ENCODE peak calls at places on chromosomes 4 and X, in six cellular contexts. R is GM10248; P is right lobe of liver; D is epithelial cell of esophagus; U is amniotic epithelial cell; O is stimulated activated CD4-positive, alpha-beta T cell treated with anti-CD3 and anti-CD28 coated beads, Interleukin-1b, Interleukin-23, amount 100 ng/mL, for 1 hour. B is an unnamed sample.

GRCh38 chr4:146368209-146368608 is 153.5 kb downstream of the SLC10A7 start:
- DNase-seq in R (no peak), P (no peak), D (no peak), U (peak; percentile 18), O (no peak), B (no peak)

GRCh38 chrX:110418220-110418856 is 59.7 kb downstream of the RTL9 start:
- DNase-seq in R (no peak), U (peak; percentile 79), P (no peak), O (no peak), D (peak; percentile 55), B (peak; percentile 46)

GRCh38 chr4:183396187-183396738 is 48.2 kb upstream of the CDKN2AIP start:
- DNase-seq in R (no peak), O (no peak), D (peak; percentile 52), U (peak; percentile 11), P (no peak), B (no peak)

GRCh38 chr4:148245015-148245414 is 197.2 kb downstream of the NR3C2 start:
- DNase-seq in P (no peak), D (no peak), U (no peak), O (no peak), R (no peak), B (no peak)

GRCh38 chr4:139242511-139243051 is 37.4 kb downstream of the MGARP start:
- DNase-seq in R (no peak), O (no peak), U (peak; percentile 56), P (no peak), D (peak; percentile 88), B (no peak)

GRCh38 chrX:68895339-68896250 is 66.8 kb downstream of the EFNB1 start:
- DNase-seq in D (peak; percentile 74), R (no peak), U (peak; percentile 43), O (no peak), P (peak; percentile 34), B (peak; percentile 51)

GRCh38 chr4:158015241-158015640 is 157.6 kb downstream of the GASK1B start:
- DNase-seq in O (no peak), P (no peak), D (peak; percentile 54), R (no peak), U (peak; percentile 83), B (no peak)

GRCh38 chr4:105327222-105327621 is 146.6 kb downstream of the PPA2 start:
- DNase-seq in R (no peak), D (no peak), P (no peak), O (no peak), U (no peak), B (no peak)

GRCh38 chrX:31429915-31430314 is 358.1 kb upstream of the FTHL17 start:
- DNase-seq in R (no peak), P (no peak), U (no peak), D (no peak), O (no peak), B (no peak)

GRCh38 chr4:94290245-94290644 is 52.4 kb downstream of the HPGDS start:
- DNase-seq in D (no peak), R (no peak), U (no peak), O (no peak), P (no peak), B (no peak)

GRCh38 chrX:23904096-23904495 is 3.6 kb downstream of the APOO start:
- DNase-seq in U (peak; percentile 74), R (no peak), D (peak; percentile 59), O (no peak), P (no peak), B (no peak)

GRCh38 chrX:118513120-118513899 is 17.7 kb downstream of the DOCK11 start:
- DNase-seq in U (no peak), R (no peak), O (no peak), P (no peak), D (no peak), B (no peak)

GRCh38 chr4:1472911-1473518 is 66.8 kb upstream of the NKX1-1 start:
- DNase-seq in D (no peak), P (no peak), O (no peak), R (no peak), U (no peak), B (no peak)

GRCh38 chr4:174475528-174475927 is 46.8 kb downstream of the HPGD start:
- DNase-seq in U (no peak), R (no peak), D (no peak), P (no peak), O (no peak), B (no peak)

GRCh38 chr4:21769404-21770147 is 179.0 kb downstream of the KCNIP4 start:
- DNase-seq in D (peak; percentile 59), O (no peak), P (no peak), U (peak; percentile 73), R (no peak), B (no peak)

GRCh38 chr4:162229670-162230069 is 65.9 kb upstream of the FSTL5 start:
- DNase-seq in R (no peak), D (peak; percentile 55), O (no peak), P (no peak), U (peak; percentile 40), B (no peak)

GRCh38 chrX:110286126-110286525 is 31.8 kb downstream of the AMMECR1 start:
- DNase-seq in U (peak; percentile 86), R (no peak), P (no peak), O (no peak), D (peak; percentile 85), B (no peak)

GRCh38 chr4:187380181-187380581 is 615.4 kb upstream of the ZFP42 start:
- DNase-seq in O (no peak), D (peak; percentile 61), U (peak; percentile 43), R (no peak), P (no peak), B (peak; percentile 52)

GRCh38 chr4:54063224-54063623 is 1.2 kb downstream of the CHIC2 start:
- DNase-seq in D (peak; percentile 57), P (no peak), U (peak; percentile 56), R (no peak), O (no peak), B (no peak)

GRCh38 chr4:119692001-119692400 is 63.4 kb upstream of the PDE5A start:
- DNase-seq in D (peak; percentile 14), R (no peak), P (no peak), U (no peak), O (no peak), B (no peak)

GRCh38 chr4:5734841-5735240 is 23.8 kb downstream of the EVC start:
- DNase-seq in U (no peak), O (no peak), R (peak; percentile 5), P (no peak), D (no peak), B (no peak)

GRCh38 chrX:104670051-104670450 is 104.1 kb downstream of the IL1RAPL2 start:
- DNase-seq in R (no peak), O (no peak), U (no peak), P (no peak), D (no peak), B (no peak)

GRCh38 chr4:73864365-73864764 is 4.8 kb upstream of the CXCL1 start:
- DNase-seq in P (peak; percentile 35), O (no peak), U (no peak), R (peak; percentile 15), D (peak; percentile 64), B (no peak)

GRCh38 chr4:61070269-61070668 is 129.9 kb upstream of the ADGRL3 start:
- DNase-seq in P (no peak), R (no peak), D (no peak), O (no peak), U (no peak), B (no peak)

GRCh38 chrX:50375481-50376267 is 95.0 kb downstream of the DGKK start:
- DNase-seq in U (no peak), O (no peak), P (no peak), D (no peak), R (no peak), B (no peak)

GRCh38 chrX:84721416-84721815 is 219.2 kb upstream of the HDX start:
- DNase-seq in U (no peak), P (no peak), D (no peak), R (no peak), O (no peak), B (no peak)

GRCh38 chrX:152927858-152928760 is 30.2 kb downstream of the ZNF185 start:
- DNase-seq in P (no peak), D (no peak), R (no peak), O (no peak), U (no peak), B (no peak)

GRCh38 chrX:15915959-15916703 is 61.5 kb upstream of the AP1S2 start:
- DNase-seq in D (no peak), U (peak; percentile 54), O (no peak), R (no peak), P (no peak), B (no peak)

GRCh38 chr4:156948738-156949137 is 22.9 kb downstream of the PDGFC start:
- DNase-seq in P (no peak), U (no peak), D (no peak), O (no peak), R (no peak), B (no peak)

GRCh38 chr4:15438939-15439524 is 11.2 kb downstream of the C1QTNF7 start:
- DNase-seq in O (no peak), U (no peak), R (no peak), D (peak; percentile 62), P (no peak), B (no peak)

GRCh38 chr4:6917445-6918241 is 8.0 kb downstream of the TBC1D14 start:
- DNase-seq in R (peak; percentile 69), O (no peak), U (no peak), D (peak; percentile 42), P (peak; percentile 87), B (peak; percentile 93)

GRCh38 chr4:128468485-128468989 is 180.9 kb upstream of the PGRMC2 start:
- DNase-seq in D (peak; percentile 53), R (no peak), P (no peak), O (no peak), U (peak; percentile 94), B (no peak)

GRCh38 chr4:8289151-8289750 is 19.7 kb downstream of the HTRA3 start:
- DNase-seq in P (peak; percentile 5), R (no peak), D (no peak), U (no peak), O (no peak), B (peak; percentile 23)